ENCODE peak calls at places on chromosome 9, in four cellular contexts. J is A549, E is fibroblast of pulmonary artery, G is IMR-90. C is an unnamed sample.

GRCh38 chr9:121538221-121538620 is 38.6 kb upstream of the GGTA1 start:
- DNase-seq in J (peak), E (no peak), G (no peak), C (no peak)

GRCh38 chr9:38621434-38622082 is 1.2 kb upstream of the ANKRD18A start:
- DNase-seq in J (peak), G (no peak), E (no peak), C (no peak)

GRCh38 chr9:133770076-133770777 is 32.1 kb upstream of the SARDH start:
- DNase-seq in J (no peak), E (no peak), G (no peak), C (no peak)

GRCh38 chr9:133583586-133583985 is 25.6 kb downstream of the FAM163B start:
- DNase-seq in E (no peak), G (no peak), J (no peak), C (no peak)

GRCh38 chr9:130104413-130105193 is 50.9 kb downstream of the GPR107 start:
- DNase-seq in J (no peak), E (no peak), G (no peak), C (peak)

GRCh38 chr9:16002816-16003215 is 450.0 kb downstream of the CCDC171 start:
- DNase-seq in J (peak), E (peak), G (peak), C (peak)

GRCh38 chr9:86185872-86186271 is 73.6 kb downstream of the C9orf153 start:
- DNase-seq in G (peak), E (no peak), J (no peak), C (no peak)

GRCh38 chr9:110744753-110745522 is 76.3 kb downstream of the MUSK start:
- DNase-seq in J (peak), E (peak), G (peak), C (peak)

GRCh38 chr9:92723299-92723625 is 41.4 kb downstream of the BICD2 start:
- DNase-seq in E (no peak), J (no peak), G (peak), C (no peak)

GRCh38 chr9:72687331-72687730 is 165.9 kb downstream of the TMC1 start:
- DNase-seq in G (no peak), E (no peak), J (no peak), C (no peak)

GRCh38 chr9:75891277-75892167 is 1.0 kb downstream of the PCSK5 start:
- DNase-seq in E (peak), J (peak), G (peak), C (peak)

GRCh38 chr9:79471577-79472543 is 99.9 kb upstream of the TLE4 start:
- DNase-seq in G (peak), E (peak), J (no peak), C (peak)
- TF ChIP-seq CTCF in G (peak), E (peak), J (peak), C (no peak)

GRCh38 chr9:35842795-35843194 is 13.8 kb downstream of the TMEM8B start:
- DNase-seq in J (no peak), G (no peak), E (no peak), C (no peak)

GRCh38 chr9:35847786-35848185 is 18.8 kb downstream of the TMEM8B start:
- DNase-seq in E (no peak), G (no peak), J (no peak), C (no peak)

GRCh38 chr9:35842020-35842745 is 13.2 kb downstream of the TMEM8B start:
- DNase-seq in J (no peak), E (no peak), G (no peak), C (no peak)

GRCh38 chr9:35844628-35845301 is 15.7 kb downstream of the TMEM8B start:
- DNase-seq in J (peak), G (peak), E (peak), C (peak)

DNA sequence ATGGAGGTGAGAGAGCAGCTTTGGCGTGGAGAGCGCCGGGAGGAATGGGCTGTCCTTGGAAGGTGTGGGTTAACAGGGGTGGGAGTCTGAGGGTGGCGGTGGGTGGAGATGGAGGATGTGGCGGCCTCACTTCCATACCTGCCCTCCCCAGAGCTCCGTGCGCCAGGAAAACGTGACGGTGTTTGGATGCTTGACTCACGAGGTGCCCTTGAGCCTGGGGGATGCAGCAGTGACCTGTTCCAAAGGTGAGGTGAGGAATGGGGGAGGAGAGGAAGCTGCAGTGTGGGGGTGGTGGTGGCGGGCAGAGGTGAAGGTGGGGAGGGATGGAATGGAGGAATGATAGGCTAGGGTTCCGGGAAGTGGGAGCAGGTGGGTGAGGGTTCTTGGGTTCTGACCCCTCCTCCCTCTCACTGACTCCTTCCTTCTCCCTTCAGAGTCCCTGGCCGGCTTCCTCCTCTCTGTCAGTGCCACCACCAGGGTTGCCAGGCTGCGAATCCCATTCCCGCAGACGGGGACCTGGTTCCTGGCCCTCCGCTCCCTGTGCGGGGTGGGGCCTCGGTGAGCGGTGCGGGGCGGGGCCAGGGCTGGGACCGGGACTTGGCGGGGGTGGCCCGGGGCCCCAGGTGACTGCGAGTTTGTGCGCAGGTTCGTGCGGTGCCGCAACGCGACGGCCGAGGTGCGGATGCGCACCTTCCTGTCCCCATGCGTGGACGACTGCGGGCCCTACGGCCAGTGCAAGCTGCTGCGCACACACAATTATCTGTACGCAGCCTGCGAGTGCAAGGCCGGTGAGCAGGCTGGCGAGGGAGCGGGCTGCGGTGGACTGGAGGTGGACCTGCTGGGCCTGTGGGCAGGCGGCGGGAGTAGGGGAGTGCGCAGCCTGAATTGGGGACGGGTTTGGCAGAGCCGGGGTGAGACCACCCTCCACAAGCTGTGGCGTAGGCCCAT is 17.1 kb downstream of the TMEM8B start:
- DNase-seq in J (no peak), G (no peak), E (no peak), C (no peak)
- H3K4me3 ChIP-seq in J (no peak), G (no peak), E (no peak), C (no peak)

DNA sequence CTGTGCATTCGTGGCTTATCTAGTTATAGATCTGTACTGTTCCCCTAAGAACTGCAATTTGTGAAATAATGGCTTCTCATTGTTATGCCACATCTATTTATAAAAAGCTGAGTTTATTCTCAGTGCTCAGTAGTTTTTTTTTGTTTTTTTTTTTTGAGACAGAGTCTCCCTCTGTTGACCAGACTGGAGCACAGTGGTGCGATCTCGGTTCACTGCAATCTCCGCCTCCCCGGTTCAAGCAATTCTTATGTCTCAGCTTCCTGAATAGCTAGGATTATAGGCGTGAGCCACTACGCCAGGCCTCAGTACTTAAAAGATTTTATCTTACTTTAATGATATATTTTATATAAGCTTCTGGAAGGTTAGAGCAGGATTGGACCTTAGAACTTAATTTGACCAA is 19.0 kb downstream of the SEC61B start:
- DNase-seq in E (no peak), G (no peak), J (no peak), C (no peak)
- TF ChIP-seq CTCF in E (no peak), G (no peak), J (no peak), C (no peak)

DNA sequence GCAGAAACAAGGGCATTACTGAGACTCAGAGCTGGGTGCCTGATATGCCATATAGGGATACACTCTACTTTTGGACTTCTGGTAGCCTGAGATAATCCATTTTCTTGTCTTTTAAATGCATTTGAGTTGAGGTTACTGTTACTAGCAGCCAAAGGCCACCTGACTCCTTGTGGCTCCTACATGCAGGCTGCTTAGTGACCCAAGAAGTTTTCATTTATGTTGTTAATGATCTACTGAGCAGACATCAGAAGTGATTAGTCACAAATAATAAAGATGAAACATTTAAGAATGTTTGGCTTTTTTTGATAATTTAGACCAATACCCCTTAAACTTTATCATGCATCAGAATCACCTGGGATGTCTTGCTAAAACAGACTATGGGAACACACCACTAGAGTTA is 171.6 kb upstream of the TRIM32 start:
- DNase-seq in J (no peak), E (no peak), G (no peak), C (no peak)
- H3K4me3 ChIP-seq in J (no peak), E (no peak), G (no peak), C (no peak)

GRCh38 chr9:4389003-4389402 is 89.1 kb upstream of the GLIS3 start:
- DNase-seq in J (no peak), E (no peak), G (no peak), C (no peak)

GRCh38 chr9:4382722-4383317 is 83.0 kb upstream of the GLIS3 start:
- DNase-seq in J (peak), E (peak), G (peak), C (peak)

GRCh38 chr9:4389755-4390154 is 89.9 kb upstream of the GLIS3 start:
- DNase-seq in J (no peak), G (no peak), E (peak), C (no peak)

GRCh38 chr9:4384750-4385149 is 84.9 kb upstream of the GLIS3 start:
- DNase-seq in J (no peak), E (no peak), G (no peak), C (no peak)

GRCh38 chr9:4386819-4387218 is 87.0 kb upstream of the GLIS3 start:
- DNase-seq in G (no peak), J (peak), E (no peak), C (no peak)
- TF ChIP-seq CTCF in G (no peak), J (no peak), E (no peak), C (no peak)

GRCh38 chr9:132283863-132284262 is 70.9 kb downstream of the SETX start:
- DNase-seq in G (peak), E (peak), J (no peak), C (no peak)
- H3K4me3 ChIP-seq in G (no peak), E (no peak), J (no peak), C (no peak)

C was measured in fibroblast of the aortic adventitia.